ENCODE peak calls at places on chromosomes 13 and 19, in four cellular contexts. One of them, this sample, is unnamed.
A peak's percentile ranks its signal among the peaks of the same experiment; 100 is the strongest.

GRCh38 chr13:106701810-106702341 is 133.9 kb upstream of the ARGLU1 start:
- DNase-seq in cardiac fibroblast: no peak
- DNase-seq in DND-41: no peak
- DNase-seq in lower lobe of right lung: no peak
- DNase-seq in this sample: no peak

GRCh38 chr13:113785051-113786010 is 26.3 kb downstream of the TMEM255B start:
- DNase-seq in cardiac fibroblast: peak; percentile 34
- DNase-seq in DND-41: peak; percentile 38
- DNase-seq in lower lobe of right lung: no peak
- DNase-seq in this sample: peak; percentile 40

GRCh38 chr13:101640797-101641400 is 188.4 kb downstream of the ITGBL1 start:
- DNase-seq in cardiac fibroblast: peak; percentile 46
- DNase-seq in DND-41: no peak
- DNase-seq in lower lobe of right lung: no peak
- DNase-seq in this sample: no peak

GRCh38 chr13:51644649-51645048 is 60.4 kb downstream of the WDFY2 start:
- DNase-seq in cardiac fibroblast: peak; percentile 62
- DNase-seq in DND-41: no peak
- DNase-seq in lower lobe of right lung: no peak
- DNase-seq in this sample: peak; percentile 27

GRCh38 chr19:9937001-9937411 is 691 bp upstream of the OLFM2 start:
- DNase-seq in cardiac fibroblast: no peak
- DNase-seq in DND-41: no peak
- DNase-seq in lower lobe of right lung: no peak
- DNase-seq in this sample: no peak

GRCh38 chr19:50328257-50329145 is 676 bp downstream of the KCNC3 start:
- DNase-seq in cardiac fibroblast: peak; percentile 2
- DNase-seq in DND-41: no peak
- DNase-seq in lower lobe of right lung: peak; percentile 72
- DNase-seq in this sample: peak; percentile 76

GRCh38 chr13:60288569-60288968 is 108.5 kb upstream of the TDRD3 start:
- DNase-seq in cardiac fibroblast: no peak
- DNase-seq in DND-41: no peak
- DNase-seq in lower lobe of right lung: no peak
- DNase-seq in this sample: no peak

GRCh38 chr13:29749401-29750177 is 100.8 kb downstream of the UBL3 start:
- DNase-seq in cardiac fibroblast: no peak
- DNase-seq in DND-41: no peak
- DNase-seq in lower lobe of right lung: no peak
- DNase-seq in this sample: no peak

GRCh38 chr19:48715681-48716171 is 3.8 kb downstream of the MAMSTR start:
- DNase-seq in cardiac fibroblast: no peak
- DNase-seq in DND-41: no peak
- DNase-seq in lower lobe of right lung: no peak
- DNase-seq in this sample: no peak

GRCh38 chr13:20616059-20616797 is 49.3 kb downstream of the IFT88 start:
- DNase-seq in cardiac fibroblast: peak; percentile 54
- DNase-seq in DND-41: no peak
- DNase-seq in lower lobe of right lung: no peak
- DNase-seq in this sample: no peak

GRCh38 chr13:30774214-30774730 is 38.9 kb downstream of the ALOX5AP start:
- DNase-seq in cardiac fibroblast: no peak
- DNase-seq in DND-41: no peak
- DNase-seq in lower lobe of right lung: no peak
- DNase-seq in this sample: peak; percentile 76

GRCh38 chr13:60765700-60766411 is 368.8 kb downstream of the TDRD3 start:
- DNase-seq in cardiac fibroblast: peak; percentile 61
- DNase-seq in DND-41: no peak
- DNase-seq in lower lobe of right lung: no peak
- DNase-seq in this sample: no peak

GRCh38 chr19:4555657-4556561 is 3.6 kb downstream of the SEMA6B start:
- DNase-seq in cardiac fibroblast: no peak
- DNase-seq in DND-41: peak; percentile 18
- DNase-seq in lower lobe of right lung: no peak
- DNase-seq in this sample: no peak

DNA sequence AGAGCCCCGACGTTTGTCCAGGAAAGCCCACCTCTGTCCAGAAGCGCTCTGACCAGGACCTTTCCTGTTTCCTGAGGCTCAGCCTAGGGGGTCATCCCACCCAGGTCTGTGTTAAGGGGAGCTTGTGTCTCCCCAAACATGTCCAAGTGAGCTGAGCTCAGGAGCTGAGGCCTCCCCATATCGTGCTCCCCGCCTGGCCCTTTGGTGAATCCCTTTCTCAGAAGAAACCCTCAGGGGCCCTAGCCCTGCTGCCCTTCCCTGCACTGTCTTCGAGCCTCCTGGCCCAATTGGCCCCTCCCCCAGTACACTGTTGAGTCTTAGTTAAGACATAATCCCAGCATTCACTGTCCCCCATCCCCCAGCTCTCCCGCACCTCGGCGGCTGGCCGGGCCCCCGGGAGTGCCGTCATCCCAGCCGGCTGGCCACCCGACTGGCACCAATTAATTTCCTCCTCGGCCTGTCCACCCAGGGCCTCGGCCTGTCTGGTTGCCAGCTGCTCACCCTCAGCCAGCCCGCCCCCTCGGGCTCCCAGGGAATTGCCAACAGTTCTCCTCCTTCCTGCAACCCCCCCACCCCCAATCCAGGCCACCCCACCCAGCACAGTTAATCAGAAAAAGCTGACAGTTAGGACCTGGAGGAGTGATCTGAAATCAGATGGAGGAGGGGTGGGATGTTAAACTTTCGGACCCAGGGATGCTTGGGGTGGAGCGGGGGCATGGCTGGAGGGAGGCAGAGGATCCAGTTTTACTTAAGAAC is 13.6 kb downstream of the IER2 start:
- DNase-seq in cardiac fibroblast: peak; percentile 95
- DNase-seq in DND-41: peak; percentile 58
- DNase-seq in lower lobe of right lung: peak; percentile 77
- DNase-seq in this sample: peak; percentile 48
- H3K4me3 ChIP-seq in cardiac fibroblast: peak overlapping the region; percentile 33
- H3K4me3 ChIP-seq in DND-41: peak overlapping the region; percentile 58
- H3K4me3 ChIP-seq in lower lobe of right lung: peak overlapping the region; percentile 55
- H3K4me3 ChIP-seq in this sample: no peak overlapping the region

DNA sequence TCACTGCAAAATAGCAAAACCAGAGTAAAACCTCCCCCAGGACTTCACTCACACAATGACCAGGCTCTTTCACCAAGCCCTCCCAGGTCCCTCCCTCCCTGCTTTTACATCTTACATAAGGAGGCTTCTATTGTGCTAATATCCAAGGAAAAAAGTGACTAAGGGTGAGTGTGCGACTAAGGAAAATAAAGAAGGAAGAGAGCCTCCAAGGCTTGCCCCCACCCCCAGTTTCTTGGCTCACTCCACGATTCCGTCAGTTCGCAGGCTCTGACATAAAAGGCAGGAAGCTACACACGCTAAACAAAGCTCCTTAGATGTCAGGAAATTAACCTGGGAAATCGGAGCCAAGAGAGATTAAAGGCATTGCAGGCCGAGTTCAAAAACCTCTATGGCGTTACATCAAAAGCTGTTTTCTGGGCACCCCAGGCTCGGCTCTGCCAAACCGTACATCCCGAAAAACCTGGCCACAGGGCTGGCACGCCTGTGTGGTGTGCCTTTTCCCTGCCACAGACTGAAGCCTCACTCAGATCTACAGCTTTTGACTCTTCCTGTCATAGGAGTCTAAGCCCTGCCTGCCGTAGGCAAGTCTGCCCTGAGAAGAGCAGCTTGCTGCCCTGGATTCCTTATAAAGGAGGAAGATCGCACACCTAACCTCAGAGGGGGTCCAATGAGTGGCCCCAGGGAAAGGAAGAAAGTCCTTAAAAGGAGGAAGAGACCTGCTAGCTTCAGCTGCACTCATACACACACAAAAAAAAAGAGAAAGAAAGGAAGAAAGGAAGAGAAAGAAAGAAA is 67.0 kb upstream of the SERP2 start:
- DNase-seq in cardiac fibroblast: peak; percentile 97
- DNase-seq in DND-41: peak; percentile 66
- DNase-seq in lower lobe of right lung: no peak
- DNase-seq in this sample: no peak
- H3K4me3 ChIP-seq in cardiac fibroblast: no peak overlapping the region
- H3K4me3 ChIP-seq in DND-41: peak overlapping the region; percentile 45
- H3K4me3 ChIP-seq in lower lobe of right lung: peak overlapping the region; percentile 10
- H3K4me3 ChIP-seq in this sample: no peak overlapping the region

GRCh38 chr13:72726721-72727416 is 560 bp downstream of the MZT1 start:
- DNase-seq in cardiac fibroblast: peak; percentile 12
- DNase-seq in DND-41: peak; percentile 67
- DNase-seq in lower lobe of right lung: peak; percentile 71
- DNase-seq in this sample: peak; percentile 60

GRCh38 chr13:72728290-72728605 is 525 bp downstream of the BORA start:
- DNase-seq in cardiac fibroblast: no peak
- DNase-seq in DND-41: no peak
- DNase-seq in lower lobe of right lung: no peak
- DNase-seq in this sample: no peak

GRCh38 chr13:72727417-72728289 is at the start of the genes BORA and MZT1:
- DNase-seq in cardiac fibroblast: peak; percentile 98
- DNase-seq in DND-41: peak; percentile 97
- DNase-seq in lower lobe of right lung: peak; percentile 97
- DNase-seq in this sample: peak; percentile 99
- H3K4me3 ChIP-seq in cardiac fibroblast: peak within 1 kb of the TSS; percentile 98
- H3K4me3 ChIP-seq in DND-41: peak within 1 kb of the TSS; percentile 86
- H3K4me3 ChIP-seq in lower lobe of right lung: peak within 1 kb of the TSS; percentile 98
- H3K4me3 ChIP-seq in this sample: peak within 1 kb of the TSS; percentile 100

GRCh38 chr19:2365201-2365970 is 5.3 kb downstream of the TMPRSS9 start:
- DNase-seq in cardiac fibroblast: no peak
- DNase-seq in DND-41: no peak
- DNase-seq in lower lobe of right lung: no peak
- DNase-seq in this sample: no peak
- H3K4me3 ChIP-seq in cardiac fibroblast: no peak overlapping the region
- H3K4me3 ChIP-seq in DND-41: no peak overlapping the region
- H3K4me3 ChIP-seq in lower lobe of right lung: no peak overlapping the region
- H3K4me3 ChIP-seq in this sample: no peak overlapping the region

GRCh38 chr13:80239116-80239515 is 101.8 kb downstream of the SPRY2 start:
- DNase-seq in cardiac fibroblast: no peak
- DNase-seq in DND-41: no peak
- DNase-seq in lower lobe of right lung: no peak
- DNase-seq in this sample: no peak

GRCh38 chr13:80239571-80240255 is 101.2 kb downstream of the SPRY2 start:
- DNase-seq in cardiac fibroblast: no peak
- DNase-seq in DND-41: no peak
- DNase-seq in lower lobe of right lung: no peak
- DNase-seq in this sample: no peak

GRCh38 chr13:80235559-80236296 is 105.2 kb downstream of the SPRY2 start:
- DNase-seq in cardiac fibroblast: peak; percentile 55
- DNase-seq in DND-41: no peak
- DNase-seq in lower lobe of right lung: no peak
- DNase-seq in this sample: peak; percentile 7

GRCh38 chr13:80235131-80235530 is 105.8 kb downstream of the SPRY2 start:
- DNase-seq in cardiac fibroblast: no peak
- DNase-seq in DND-41: no peak
- DNase-seq in lower lobe of right lung: no peak
- DNase-seq in this sample: peak; percentile 11

DNA sequence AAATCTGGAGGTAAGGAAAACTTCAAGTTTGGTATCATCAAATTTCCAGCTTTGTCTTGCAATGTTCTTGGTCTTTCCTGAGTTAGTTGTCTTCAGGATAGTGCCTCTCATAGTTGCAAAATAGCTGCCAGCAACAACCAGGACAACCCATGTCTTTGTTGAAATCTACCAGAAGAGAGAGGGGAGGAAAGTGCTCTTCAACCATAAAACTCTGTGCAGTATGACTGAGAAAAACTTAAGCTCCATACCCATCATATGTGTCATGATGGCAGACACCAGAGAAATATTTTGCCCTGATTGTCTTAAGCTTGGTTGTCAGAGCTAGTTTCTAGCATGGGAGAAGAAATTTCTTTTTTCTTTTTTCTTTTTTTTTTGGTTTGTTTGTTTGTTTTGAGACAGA is 103.3 kb downstream of the SPRY2 start:
- DNase-seq in cardiac fibroblast: no peak
- DNase-seq in DND-41: no peak
- DNase-seq in lower lobe of right lung: no peak
- DNase-seq in this sample: no peak
- H3K4me3 ChIP-seq in cardiac fibroblast: no peak overlapping the region
- H3K4me3 ChIP-seq in DND-41: no peak overlapping the region
- H3K4me3 ChIP-seq in lower lobe of right lung: no peak overlapping the region
- H3K4me3 ChIP-seq in this sample: no peak overlapping the region